ENCODE peak calls at places on chromosomes 1 and 21, in five cellular contexts. One of them, this sample, is unnamed.

GRCh38 chr1:121522061-121522759 is 337.4 kb downstream of the SRGAP2C start:
- DNase-seq in mammary epithelial cell: no peak
- DNase-seq in fibroblast of lung: no peak
- DNase-seq in Panc1: no peak
- DNase-seq in uterus: no peak
- DNase-seq in this sample: no peak

GRCh38 chr1:54980528-54981241 is at the start of gene TMEM61:
- DNase-seq in mammary epithelial cell: peak; percentile 21
- DNase-seq in fibroblast of lung: no peak
- DNase-seq in Panc1: no peak
- DNase-seq in uterus: peak; percentile 9
- DNase-seq in this sample: peak; percentile 85

GRCh38 chr1:160681067-160681890 is 30.3 kb downstream of the CD48 start:
- DNase-seq in mammary epithelial cell: peak; percentile 61
- DNase-seq in fibroblast of lung: no peak
- DNase-seq in Panc1: peak; percentile 25
- DNase-seq in uterus: peak; percentile 29
- DNase-seq in this sample: peak; percentile 73

GRCh38 chr1:224666911-224667310 is 50.8 kb downstream of the CNIH3 start:
- DNase-seq in mammary epithelial cell: no peak
- DNase-seq in fibroblast of lung: no peak
- DNase-seq in Panc1: no peak
- DNase-seq in uterus: no peak
- DNase-seq in this sample: no peak

GRCh38 chr1:26705788-26706237 is 10.0 kb downstream of the ARID1A start:
- DNase-seq in mammary epithelial cell: no peak
- DNase-seq in fibroblast of lung: peak; percentile 80
- DNase-seq in Panc1: peak; percentile 98
- DNase-seq in uterus: no peak
- DNase-seq in this sample: no peak

GRCh38 chr1:24085546-24085945 is 26.4 kb downstream of the MYOM3 start:
- DNase-seq in mammary epithelial cell: peak; percentile 36
- DNase-seq in fibroblast of lung: peak; percentile 14
- DNase-seq in Panc1: no peak
- DNase-seq in uterus: no peak
- DNase-seq in this sample: no peak

GRCh38 chr21:43361493-43362296 is 65.2 kb downstream of the SIK1 start:
- DNase-seq in mammary epithelial cell: peak; percentile 93
- DNase-seq in fibroblast of lung: peak; percentile 69
- DNase-seq in Panc1: no peak
- DNase-seq in uterus: no peak
- DNase-seq in this sample: peak; percentile 75

GRCh38 chr1:24765308-24765988 is 20.2 kb downstream of the CLIC4 start:
- DNase-seq in mammary epithelial cell: no peak
- DNase-seq in fibroblast of lung: peak; percentile 73
- DNase-seq in Panc1: no peak
- DNase-seq in uterus: no peak
- DNase-seq in this sample: no peak

GRCh38 chr21:15703932-15704331 is 25.9 kb upstream of the USP25 start:
- DNase-seq in mammary epithelial cell: no peak
- DNase-seq in fibroblast of lung: peak; percentile 70
- DNase-seq in Panc1: no peak
- DNase-seq in uterus: no peak
- DNase-seq in this sample: no peak

GRCh38 chr1:11875094-11875493 is 16.3 kb upstream of the NPPB start:
- DNase-seq in mammary epithelial cell: no peak
- DNase-seq in fibroblast of lung: no peak
- DNase-seq in Panc1: no peak
- DNase-seq in uterus: no peak
- DNase-seq in this sample: peak; percentile 69

GRCh38 chr1:61058477-61059245 is 23.7 kb upstream of the NFIA start:
- DNase-seq in mammary epithelial cell: no peak
- DNase-seq in fibroblast of lung: peak; percentile 52
- DNase-seq in Panc1: no peak
- DNase-seq in uterus: no peak
- DNase-seq in this sample: no peak

GRCh38 chr1:226541631-226542622 is 6.6 kb upstream of the STUM start:
- DNase-seq in mammary epithelial cell: no peak
- DNase-seq in fibroblast of lung: no peak
- DNase-seq in Panc1: no peak
- DNase-seq in uterus: no peak
- DNase-seq in this sample: no peak

GRCh38 chr1:112265946-112266345 is 130.1 kb upstream of the CTTNBP2NL start:
- DNase-seq in mammary epithelial cell: no peak
- DNase-seq in fibroblast of lung: no peak
- DNase-seq in Panc1: no peak
- DNase-seq in uterus: no peak
- DNase-seq in this sample: no peak

GRCh38 chr1:95584315-95584714 is 350.3 kb downstream of the RWDD3 start:
- DNase-seq in mammary epithelial cell: peak; percentile 84
- DNase-seq in fibroblast of lung: no peak
- DNase-seq in Panc1: no peak
- DNase-seq in uterus: no peak
- DNase-seq in this sample: no peak
- H3K36me3 ChIP-seq in mammary epithelial cell: no peaks in the 10 kb centered on the region
- H3K36me3 ChIP-seq in fibroblast of lung: no peaks in the 10 kb centered on the region
- H3K36me3 ChIP-seq in Panc1: no peaks in the 10 kb centered on the region
- H3K36me3 ChIP-seq in uterus: no peaks in the 10 kb centered on the region
- H3K36me3 ChIP-seq in this sample: no peaks in the 10 kb centered on the region

GRCh38 chr1:203556047-203556851 is 62.3 kb downstream of the OPTC start:
- DNase-seq in mammary epithelial cell: no peak
- DNase-seq in fibroblast of lung: peak; percentile 76
- DNase-seq in Panc1: no peak
- DNase-seq in uterus: peak; percentile 93
- DNase-seq in this sample: peak; percentile 74
- H3K4me3 ChIP-seq in mammary epithelial cell: no peak overlapping the region
- H3K4me3 ChIP-seq in fibroblast of lung: no peak overlapping the region
- H3K4me3 ChIP-seq in Panc1: no peak overlapping the region
- H3K4me3 ChIP-seq in uterus: peak overlapping the region; percentile 29
- H3K4me3 ChIP-seq in this sample: no peak overlapping the region

GRCh38 chr1:20389551-20389950 is 96.5 kb downstream of the CAMK2N1 start:
- DNase-seq in mammary epithelial cell: no peak
- DNase-seq in fibroblast of lung: no peak
- DNase-seq in Panc1: no peak
- DNase-seq in uterus: no peak
- DNase-seq in this sample: no peak

GRCh38 chr1:20385630-20386029 is 95.0 kb downstream of the VWA5B1 start:
- DNase-seq in mammary epithelial cell: no peak
- DNase-seq in fibroblast of lung: no peak
- DNase-seq in Panc1: no peak
- DNase-seq in uterus: no peak
- DNase-seq in this sample: peak; percentile 46

GRCh38 chr1:20383631-20384030 is 93.0 kb downstream of the VWA5B1 start:
- DNase-seq in mammary epithelial cell: no peak
- DNase-seq in fibroblast of lung: no peak
- DNase-seq in Panc1: no peak
- DNase-seq in uterus: no peak
- DNase-seq in this sample: no peak

GRCh38 chr1:20390589-20391331 is 95.2 kb downstream of the CAMK2N1 start:
- DNase-seq in mammary epithelial cell: peak; percentile 21
- DNase-seq in fibroblast of lung: no peak
- DNase-seq in Panc1: no peak
- DNase-seq in uterus: no peak
- DNase-seq in this sample: no peak

GRCh38 chr1:20386682-20387081 is 96.0 kb downstream of the VWA5B1 start:
- DNase-seq in mammary epithelial cell: no peak
- DNase-seq in fibroblast of lung: no peak
- DNase-seq in Panc1: no peak
- DNase-seq in uterus: no peak
- DNase-seq in this sample: peak; percentile 75
- H3K27me3 ChIP-seq in mammary epithelial cell: peaks cover 4% of the 10 kb centered on the region
- H3K27me3 ChIP-seq in fibroblast of lung: peaks cover 37% of the 10 kb centered on the region
- H3K27me3 ChIP-seq in Panc1: peaks cover 6% of the 10 kb centered on the region
- H3K27me3 ChIP-seq in uterus: no peaks in the 10 kb centered on the region
- H3K27me3 ChIP-seq in this sample: peaks cover 30% of the 10 kb centered on the region

DNA sequence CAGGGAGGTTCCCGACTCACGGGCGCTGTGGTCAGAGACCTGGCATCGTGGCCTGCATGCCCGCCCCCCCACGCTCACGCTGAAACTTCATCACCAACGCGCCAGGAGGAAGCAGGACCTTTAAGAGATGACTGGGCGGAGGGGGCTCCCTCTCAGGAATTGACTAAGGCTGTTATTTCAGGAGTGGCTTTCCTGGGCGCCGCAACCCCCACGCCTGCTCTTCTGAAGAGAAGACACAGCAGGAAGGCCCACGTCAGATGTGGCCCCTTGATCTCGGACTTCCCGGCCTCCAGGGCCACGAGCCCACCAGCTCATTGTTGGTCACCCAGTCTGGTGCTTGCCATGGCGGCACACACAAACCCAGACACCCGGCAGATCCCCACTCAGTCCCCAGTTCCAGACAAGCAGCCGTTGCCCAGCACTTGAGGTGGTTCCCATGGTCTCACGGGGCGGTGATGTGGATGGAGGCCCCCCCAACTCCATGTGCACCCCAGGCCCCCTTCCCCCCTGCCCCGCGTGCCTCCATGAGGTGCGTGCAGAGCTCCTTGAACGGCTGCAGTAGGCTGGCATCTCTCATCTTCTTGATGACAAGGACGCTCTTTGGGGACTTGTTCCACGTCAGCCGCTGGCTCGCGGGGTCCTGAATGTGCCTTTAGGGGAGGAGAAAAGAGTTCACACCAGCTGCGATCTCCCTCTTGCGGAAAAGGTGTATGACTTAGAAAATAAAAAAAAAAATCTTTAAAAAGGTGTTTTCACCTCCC is 21.4 kb downstream of the NADK start:
- DNase-seq in mammary epithelial cell: no peak
- DNase-seq in fibroblast of lung: no peak
- DNase-seq in Panc1: no peak
- DNase-seq in uterus: no peak
- DNase-seq in this sample: peak; percentile 41
- H3K36me3 ChIP-seq in mammary epithelial cell: peaks cover 14% of the 10 kb centered on the region
- H3K36me3 ChIP-seq in fibroblast of lung: peaks cover 40% of the 10 kb centered on the region
- H3K36me3 ChIP-seq in Panc1: peaks cover 2% of the 10 kb centered on the region
- H3K36me3 ChIP-seq in uterus: no peaks in the 10 kb centered on the region
- H3K36me3 ChIP-seq in this sample: peaks cover 25% of the 10 kb centered on the region

DNA sequence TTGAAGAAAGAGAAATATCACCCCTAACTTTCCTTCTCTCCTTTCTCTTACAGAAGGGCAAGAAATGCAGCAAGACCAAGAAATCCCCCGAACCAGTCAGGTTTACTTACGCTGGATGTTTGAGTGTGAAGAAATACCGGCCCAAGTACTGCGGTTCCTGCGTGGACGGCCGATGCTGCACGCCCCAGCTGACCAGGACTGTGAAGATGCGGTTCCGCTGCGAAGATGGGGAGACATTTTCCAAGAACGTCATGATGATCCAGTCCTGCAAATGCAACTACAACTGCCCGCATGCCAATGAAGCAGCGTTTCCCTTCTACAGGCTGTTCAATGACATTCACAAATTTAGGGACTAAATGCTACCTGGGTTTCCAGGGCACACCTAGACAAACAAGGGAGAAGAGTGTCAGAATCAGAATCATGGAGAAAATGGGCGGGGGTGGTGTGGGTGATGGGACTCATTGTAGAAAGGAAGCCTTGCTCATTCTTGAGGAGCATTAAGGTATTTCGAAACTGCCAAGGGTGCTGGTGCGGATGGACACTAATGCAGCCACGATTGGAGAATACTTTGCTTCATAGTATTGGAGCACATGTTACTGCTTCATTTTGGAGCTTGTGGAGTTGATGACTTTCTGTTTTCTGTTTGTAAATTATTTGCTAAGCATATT is 2.3 kb downstream of the CCN1 start:
- DNase-seq in mammary epithelial cell: peak; percentile 20
- DNase-seq in fibroblast of lung: peak; percentile 55
- DNase-seq in Panc1: peak; percentile 91
- DNase-seq in uterus: peak; percentile 34
- DNase-seq in this sample: no peak
- H3K4me3 ChIP-seq in mammary epithelial cell: peak overlapping the region; percentile 95
- H3K4me3 ChIP-seq in fibroblast of lung: peak overlapping the region; percentile 94
- H3K4me3 ChIP-seq in Panc1: peak overlapping the region; percentile 76
- H3K4me3 ChIP-seq in uterus: peak overlapping the region; percentile 66
- H3K4me3 ChIP-seq in this sample: peak overlapping the region; percentile 97

DNA sequence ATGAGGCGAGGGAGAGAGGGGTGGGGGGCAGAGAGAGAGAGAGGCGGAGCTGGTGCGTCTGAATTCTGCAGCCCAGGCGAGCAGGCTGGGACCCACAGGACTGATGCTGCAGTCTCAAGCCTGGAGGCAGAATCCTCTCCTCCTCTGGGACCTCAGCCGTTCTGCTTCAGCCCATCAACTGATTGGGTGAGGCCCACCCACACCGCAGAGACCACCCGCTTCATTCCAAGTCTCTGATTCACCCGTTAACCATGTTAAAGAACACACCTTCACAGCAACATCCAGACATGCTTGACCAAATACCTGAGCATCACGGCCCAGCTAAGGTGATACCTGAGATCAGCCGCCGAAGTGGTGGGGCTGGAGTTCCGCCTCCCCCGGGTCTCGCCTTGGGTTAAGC is 147.8 kb downstream of the NPHP4 start:
- DNase-seq in mammary epithelial cell: no peak
- DNase-seq in fibroblast of lung: no peak
- DNase-seq in Panc1: no peak
- DNase-seq in uterus: no peak
- DNase-seq in this sample: no peak
- H3K27me3 ChIP-seq in mammary epithelial cell: no peaks in the 10 kb centered on the region
- H3K27me3 ChIP-seq in fibroblast of lung: no peaks in the 10 kb centered on the region
- H3K27me3 ChIP-seq in Panc1: no peaks in the 10 kb centered on the region
- H3K27me3 ChIP-seq in uterus: no peaks in the 10 kb centered on the region
- H3K27me3 ChIP-seq in this sample: no peaks in the 10 kb centered on the region